ENCODE peak calls at places on chromosome 2, in four cellular contexts. A is HEK293T, O is glomerular endothelial cell, D is AG10803. T is an unnamed sample.

GRCh38 chr2:28674062-28674712 is 77.4 kb upstream of the PPP1CB start:
- DNase-seq in A (no peak), O (no peak), D (no peak), T (no peak)

GRCh38 chr2:17915811-17916523 is 37.5 kb downstream of the KCNS3 start:
- DNase-seq in A (no peak), O (no peak), D (peak), T (no peak)

GRCh38 chr2:121400206-121400605 is 115.2 kb upstream of the TFCP2L1 start:
- DNase-seq in A (no peak), O (no peak), D (peak), T (no peak)

GRCh38 chr2:95266781-95267430 is 7.3 kb upstream of the PROM2 start:
- DNase-seq in A (no peak), O (no peak), D (no peak), T (no peak)

GRCh38 chr2:201882353-201883095 is 76.2 kb downstream of the CDK15 start:
- DNase-seq in A (no peak), O (no peak), D (peak), T (no peak)

GRCh38 chr2:128314348-128315121 is 4.1 kb downstream of the HS6ST1 start:
- DNase-seq in A (no peak), O (no peak), D (no peak), T (no peak)

GRCh38 chr2:164574931-164575330 is 46.4 kb downstream of the GRB14 start:
- DNase-seq in A (no peak), O (no peak), D (no peak), T (no peak)

GRCh38 chr2:226461981-226462380 is 337.6 kb downstream of the IRS1 start:
- DNase-seq in A (no peak), O (no peak), D (no peak), T (no peak)

T was measured in Panc1.